ENCODE peak calls at places on chromosomes 4 and X, in five cellular contexts. E is lung microvascular endothelial cell, O is KG1, W is NCI-H345, C is choroid plexus epithelial cell. G is an unnamed sample.

GRCh38 chrX:29043751-29044150 is 456.5 kb downstream of the IL1RAPL1 start:
- DNase-seq in E (no peak), O (no peak), W (no peak), C (no peak), G (no peak)

GRCh38 chr4:7402526-7402925 is 32.2 kb downstream of the PSAPL1 start:
- DNase-seq in E (no peak), O (no peak), W (no peak), C (no peak), G (no peak)

GRCh38 chrX:65406532-65406931 is 128.1 kb downstream of the LAS1L start:
- DNase-seq in E (no peak), O (no peak), W (no peak), C (no peak), G (no peak)

GRCh38 chr4:137467537-137467936 is 64.8 kb downstream of the PCDH18 start:
- DNase-seq in E (no peak), O (no peak), W (no peak), C (no peak), G (no peak)

GRCh38 chrX:80876877-80877276 is 67.2 kb upstream of the BRWD3 start:
- DNase-seq in E (peak), O (no peak), W (peak), C (peak), G (peak)

GRCh38 chr4:139704915-139705485 is 39.4 kb downstream of the MGST2 start:
- DNase-seq in E (peak), O (no peak), W (no peak), C (peak), G (peak)

GRCh38 chr4:90958256-90958895 is 831.2 kb downstream of the CCSER1 start:
- DNase-seq in E (no peak), O (no peak), W (no peak), C (peak), G (peak)

GRCh38 chr4:38621004-38621684 is 42.9 kb upstream of the KLF3 start:
- DNase-seq in E (no peak), O (no peak), W (peak), C (peak), G (peak)

GRCh38 chr4:29581469-29581868 is 1138.7 kb upstream of the PCDH7 start:
- DNase-seq in E (no peak), O (no peak), W (no peak), C (no peak), G (no peak)

GRCh38 chr4:52840531-52841350 is 21.4 kb upstream of the RASL11B start:
- DNase-seq in E (no peak), O (no peak), W (no peak), C (no peak), G (no peak)

GRCh38 chr4:73944061-73944875 is 37.6 kb downstream of the PF4 start:
- DNase-seq in E (no peak), O (no peak), W (no peak), C (no peak), G (no peak)

GRCh38 chr4:158572608-158573007 is 50.9 kb downstream of the RXFP1 start:
- DNase-seq in E (no peak), O (no peak), W (no peak), C (no peak), G (no peak)

GRCh38 chr4:125961626-125962025 is 646.9 kb downstream of the FAT4 start:
- DNase-seq in E (no peak), O (no peak), W (no peak), C (no peak), G (no peak)

GRCh38 chr4:48653217-48654014 is 126.7 kb downstream of the FRYL start:
- DNase-seq in E (peak), O (no peak), W (no peak), C (peak), G (no peak)

GRCh38 chr4:117637347-117637746 is 396.9 kb upstream of the NDST3 start:
- DNase-seq in E (no peak), O (no peak), W (no peak), C (no peak), G (no peak)

GRCh38 chr4:23938796-23939195 is 48.9 kb upstream of the PPARGC1A start:
- DNase-seq in E (no peak), O (no peak), W (no peak), C (no peak), G (no peak)

GRCh38 chr4:167509551-167509950 is 275.3 kb upstream of the SPOCK3 start:
- DNase-seq in E (no peak), O (no peak), W (no peak), C (no peak), G (no peak)

GRCh38 chrX:102712216-102712966 is at the start of gene GPRASP2:
- DNase-seq in E (peak), O (no peak), W (peak), C (no peak), G (peak)

GRCh38 chrX:110851780-110852179 is 56.2 kb upstream of the CHRDL1 start:
- DNase-seq in E (peak), O (no peak), W (no peak), C (peak), G (no peak)

GRCh38 chrX:19709812-19710518 is 177.4 kb downstream of the SH3KBP1 start:
- DNase-seq in E (peak), O (no peak), W (no peak), C (peak), G (no peak)

GRCh38 chr4:153758136-153758535 is 1.7 kb downstream of the RNF175 start:
- DNase-seq in E (no peak), O (no peak), W (no peak), C (no peak), G (no peak)

GRCh38 chrX:1242901-1243402 is 25.7 kb upstream of the CSF2RA start:
- DNase-seq in E (no peak), O (no peak), W (no peak), C (peak), G (no peak)

G was measured in NCI-H2171 treated with DMSO at 0.1 percent for 48 hours.